ENCODE peak calls at places on chromosomes 16 and 17, in seven cellular contexts. S is IMR-90, U is H9, M is mesenchymal stem cell, F is neuronal stem cell, J is trophoblast cell, X is H1. E is an unnamed sample.

GRCh38 chr17:28476076-28476475 is 2.6 kb downstream of the SLC13A2 start:
- DNase-seq in S (no peak), U (no peak), M (no peak), F (no peak), J (no peak), X (no peak), E (no peak)

GRCh38 chr16:27195068-27195741 is 8.1 kb upstream of the KDM8 start:
- DNase-seq in S (no peak), U (no peak), M (no peak), F (no peak), J (peak; percentile 29), X (no peak), E (no peak)

GRCh38 chr17:75909051-75909811 is 4.5 kb upstream of the MRPL38 start:
- DNase-seq in S (no peak), U (no peak), M (no peak), F (no peak), J (no peak), X (no peak), E (no peak)

GRCh38 chr17:47649972-47650524 is 329 bp downstream of the KPNB1 start:
- DNase-seq in S (no peak), U (no peak), M (no peak), F (peak; percentile 67), J (peak; percentile 44), X (no peak), E (peak; percentile 77)

GRCh38 chr17:14356043-14356637 is 55.3 kb downstream of the HS3ST3B1 start:
- DNase-seq in S (no peak), U (peak; percentile 55), M (peak; percentile 46), F (no peak), J (no peak), X (peak; percentile 56), E (peak; percentile 47)

GRCh38 chr16:87620201-87620495 is 17.8 kb downstream of the JPH3 start:
- DNase-seq in S (no peak), U (peak; percentile 46), M (no peak), F (no peak), J (no peak), X (no peak), E (peak; percentile 50)

GRCh38 chr17:72408641-72409040 is 287.8 kb downstream of the SOX9 start:
- DNase-seq in S (no peak), U (no peak), M (no peak), F (no peak), J (no peak), X (no peak), E (no peak)

GRCh38 chr17:64741924-64742670 is 80.0 kb upstream of the SMURF2 start:
- DNase-seq in S (peak; percentile 81), U (no peak), M (peak; percentile 72), F (no peak), J (no peak), X (no peak), E (peak; percentile 53)

GRCh38 chr17:78242024-78242742 is 10.8 kb downstream of the TMEM235 start:
- DNase-seq in S (peak; percentile 19), U (no peak), M (peak; percentile 80), F (no peak), J (no peak), X (no peak), E (no peak)

GRCh38 chr17:68435361-68435760 is 21.9 kb downstream of the WIPI1 start:
- DNase-seq in S (no peak), U (no peak), M (no peak), F (no peak), J (no peak), X (no peak), E (no peak)

GRCh38 chr17:32960815-32961214 is 30.8 kb upstream of the SPACA3 start:
- DNase-seq in S (no peak), U (no peak), M (no peak), F (no peak), J (no peak), X (no peak), E (peak; percentile 70)

GRCh38 chr16:85430523-85431381 is 182.4 kb upstream of the GSE1 start:
- DNase-seq in S (no peak), U (no peak), M (no peak), F (no peak), J (no peak), X (peak; percentile 56), E (peak; percentile 45)

GRCh38 chr17:71777048-71777638 is 343.7 kb upstream of the SOX9 start:
- DNase-seq in S (no peak), U (no peak), M (peak; percentile 26), F (no peak), J (no peak), X (no peak), E (no peak)

GRCh38 chr16:88978608-88979346 is 1.8 kb upstream of the CBFA2T3 start:
- DNase-seq in S (no peak), U (no peak), M (no peak), F (no peak), J (no peak), X (no peak), E (no peak)

GRCh38 chr16:88977028-88977844 is at the start of gene CBFA2T3:
- DNase-seq in S (no peak), U (no peak), M (peak; percentile 55), F (no peak), J (peak; percentile 46), X (no peak), E (no peak)

GRCh38 chr16:88976359-88977027 is 514 bp downstream of the CBFA2T3 start:
- DNase-seq in S (no peak), U (no peak), M (no peak), F (no peak), J (no peak), X (no peak), E (no peak)

GRCh38 chr16:88979616-88980015 is 2.6 kb upstream of the CBFA2T3 start:
- DNase-seq in S (no peak), U (no peak), M (no peak), F (no peak), J (no peak), X (no peak), E (no peak)

DNA sequence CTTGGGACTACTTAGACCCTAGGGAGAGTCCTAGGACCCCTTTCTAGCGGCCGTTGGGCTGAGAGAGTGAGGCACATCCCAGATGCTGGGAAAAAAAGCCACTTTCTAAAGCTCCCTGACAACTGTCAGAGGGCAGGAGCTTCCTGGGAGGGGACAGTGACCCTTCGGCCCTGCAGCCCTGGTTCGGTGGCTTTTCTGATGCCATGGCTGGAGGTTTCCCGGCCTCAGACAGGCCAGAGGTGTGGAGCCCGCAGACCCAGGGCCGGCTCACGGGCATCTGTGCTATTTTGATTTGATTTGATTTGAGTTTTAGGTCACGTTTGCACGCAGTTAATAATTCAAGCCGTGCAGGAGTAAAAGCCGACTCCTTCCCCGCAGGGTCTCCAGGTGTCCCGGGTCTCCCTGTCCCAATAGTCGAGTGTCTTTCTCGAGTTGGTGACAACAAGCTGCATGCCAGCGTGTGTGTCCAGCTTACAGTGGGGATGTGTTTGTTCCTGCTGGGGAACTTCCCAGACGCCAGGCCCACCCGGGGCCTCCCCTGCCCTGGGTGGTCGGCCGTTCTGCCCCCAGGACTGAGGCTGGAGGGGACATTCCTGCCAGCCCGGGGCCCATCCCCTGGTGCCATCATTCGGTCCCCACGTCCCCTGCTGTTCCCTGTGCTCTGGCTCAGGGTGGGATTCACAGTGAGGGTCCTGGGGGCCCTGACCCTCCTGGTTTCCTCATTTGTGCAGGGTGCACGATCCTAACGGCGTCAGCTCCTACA is 1.0 kb upstream of the CBFA2T3 start:
- DNase-seq in S (no peak), U (no peak), M (no peak), F (no peak), J (no peak), X (no peak), E (no peak)
- H2BK120ac ChIP-seq in S (no peak overlapping the region), U (no peak overlapping the region), M (no peak overlapping the region), F (no peak overlapping the region), J (no peak overlapping the region), X (no peak overlapping the region), E (no peak overlapping the region)

GRCh38 chr17:3681057-3681456 is 12.4 kb downstream of the EMC6 start:
- DNase-seq in S (no peak), U (no peak), M (no peak), F (no peak), J (no peak), X (no peak), E (no peak)
- H2BK120ac ChIP-seq in S (no peak overlapping the region), U (no peak overlapping the region), M (no peak overlapping the region), F (no peak overlapping the region), J (no peak overlapping the region), X (no peak overlapping the region), E (no peak overlapping the region)

GRCh38 chr17:40124279-40125141 is 2.7 kb downstream of the MSL1 start:
- DNase-seq in S (peak; percentile 48), U (no peak), M (peak; percentile 55), F (no peak), J (no peak), X (no peak), E (peak; percentile 59)
- H2BK120ac ChIP-seq in S (no peak overlapping the region), U (no peak overlapping the region), M (no peak overlapping the region), F (no peak overlapping the region), J (no peak overlapping the region), X (no peak overlapping the region), E (no peak overlapping the region)

GRCh38 chr17:83136156-83136555 is 56.7 kb downstream of the METRNL start:
- DNase-seq in S (no peak), U (peak; percentile 57), M (no peak), F (no peak), J (no peak), X (no peak), E (no peak)

GRCh38 chr17:83135692-83136091 is 56.3 kb downstream of the METRNL start:
- DNase-seq in S (no peak), U (peak; percentile 27), M (no peak), F (no peak), J (no peak), X (no peak), E (no peak)

GRCh38 chr17:83137523-83137922 is 58.1 kb downstream of the METRNL start:
- DNase-seq in S (no peak), U (no peak), M (no peak), F (no peak), J (no peak), X (no peak), E (no peak)

GRCh38 chr17:83133302-83134121 is 54.1 kb downstream of the METRNL start:
- DNase-seq in S (no peak), U (peak; percentile 26), M (no peak), F (no peak), J (peak; percentile 66), X (no peak), E (no peak)

GRCh38 chr17:83136931-83137330 is 57.5 kb downstream of the METRNL start:
- DNase-seq in S (no peak), U (peak; percentile 25), M (no peak), F (no peak), J (no peak), X (no peak), E (no peak)
- H2BK120ac ChIP-seq in S (no peak overlapping the region), U (no peak overlapping the region), M (no peak overlapping the region), F (no peak overlapping the region), J (no peak overlapping the region), X (no peak overlapping the region), E (no peak overlapping the region)

E was measured in mesendoderm.